ENCODE peak calls at places on chromosomes 12 and 14, in nine cellular contexts. P is natural killer cell; N is cardiac muscle cell; T is GM13977; K is esophagus squamous epithelium; Q is HFFc6; C is CD8-positive, alpha-beta T cell; F is endothelial cell; D is fibroblast of the aortic adventitia. Y is an unnamed sample.

GRCh38 chr12:46579474-46579873 is 206.9 kb upstream of the SLC38A2 start:
- DNase-seq in P (no peak), N (no peak), T (no peak), K (no peak), Q (no peak), C (no peak), F (no peak), D (no peak), Y (no peak)

GRCh38 chr14:99772371-99773283 is 20.6 kb upstream of the EML1 start:
- DNase-seq in P (no peak), N (no peak), T (no peak), K (no peak), Q (no peak), C (no peak), F (no peak), D (no peak), Y (no peak)

GRCh38 chr14:105853089-105853906 is 326.9 kb downstream of the TMEM121 start:
- DNase-seq in P (no peak), N (no peak), T (no peak), K (no peak), Q (no peak), C (peak; percentile 8), F (no peak), D (no peak), Y (no peak)

GRCh38 chr12:21848192-21848591 is 73.7 kb upstream of the KCNJ8 start:
- DNase-seq in P (no peak), N (no peak), T (no peak), K (no peak), Q (no peak), C (no peak), F (no peak), D (no peak), Y (no peak)

GRCh38 chr14:70027785-70028428 is 148.7 kb downstream of the SMOC1 start:
- DNase-seq in P (peak; percentile 63), N (peak; percentile 82), T (peak; percentile 84), K (no peak), Q (peak; percentile 22), C (peak; percentile 57), F (peak; percentile 93), D (peak; percentile 44), Y (no peak)

GRCh38 chr12:40586823-40587222 is 105.4 kb upstream of the CNTN1 start:
- DNase-seq in P (no peak), N (no peak), T (no peak), K (no peak), Q (no peak), C (no peak), F (no peak), D (no peak), Y (no peak)

GRCh38 chr12:90360300-90360699 is 594.7 kb downstream of the CCER1 start:
- DNase-seq in P (no peak), N (no peak), T (no peak), K (no peak), Q (no peak), C (no peak), F (no peak), D (no peak), Y (no peak)

GRCh38 chr12:94636462-94637085 is 13.8 kb downstream of the TMCC3 start:
- DNase-seq in P (no peak), N (no peak), T (no peak), K (no peak), Q (no peak), C (no peak), F (no peak), D (no peak), Y (no peak)

GRCh38 chr12:51827925-51828818 is 20.3 kb downstream of the FIGNL2 start:
- DNase-seq in P (no peak), N (no peak), T (no peak), K (no peak), Q (peak; percentile 20), C (no peak), F (no peak), D (peak; percentile 47), Y (no peak)

GRCh38 chr12:13000935-13001724 is 1.1 kb upstream of the HEBP1 start:
- DNase-seq in P (peak; percentile 52), N (peak; percentile 70), T (peak; percentile 72), K (peak; percentile 5), Q (no peak), C (peak; percentile 21), F (peak; percentile 59), D (peak; percentile 44), Y (no peak)

GRCh38 chr14:32378284-32378683 is 49.2 kb downstream of the AKAP6 start:
- DNase-seq in P (no peak), N (no peak), T (no peak), K (no peak), Q (no peak), C (no peak), F (no peak), D (no peak), Y (no peak)

GRCh38 chr14:100158566-100159106 is 809 bp downstream of the DEGS2 start:
- DNase-seq in P (no peak), N (no peak), T (no peak), K (no peak), Q (no peak), C (no peak), F (no peak), D (no peak), Y (no peak)

GRCh38 chr14:95023886-95024285 is 133.4 kb downstream of the DICER1 start:
- DNase-seq in P (no peak), N (no peak), T (no peak), K (no peak), Q (no peak), C (no peak), F (no peak), D (peak; percentile 38), Y (peak; percentile 22)

GRCh38 chr12:68118096-68118755 is 41.3 kb downstream of the IFNG start:
- DNase-seq in P (no peak), N (no peak), T (no peak), K (no peak), Q (no peak), C (no peak), F (no peak), D (no peak), Y (no peak)

GRCh38 chr12:47356129-47356622 is 276.4 kb upstream of the AMIGO2 start:
- DNase-seq in P (no peak), N (no peak), T (peak; percentile 43), K (no peak), Q (no peak), C (no peak), F (no peak), D (peak; percentile 45), Y (no peak)

GRCh38 chr14:74886001-74886400 is 4.3 kb downstream of the DLST start:
- DNase-seq in P (no peak), N (no peak), T (no peak), K (no peak), Q (peak; percentile 95), C (no peak), F (no peak), D (peak; percentile 97), Y (peak; percentile 92)

DNA sequence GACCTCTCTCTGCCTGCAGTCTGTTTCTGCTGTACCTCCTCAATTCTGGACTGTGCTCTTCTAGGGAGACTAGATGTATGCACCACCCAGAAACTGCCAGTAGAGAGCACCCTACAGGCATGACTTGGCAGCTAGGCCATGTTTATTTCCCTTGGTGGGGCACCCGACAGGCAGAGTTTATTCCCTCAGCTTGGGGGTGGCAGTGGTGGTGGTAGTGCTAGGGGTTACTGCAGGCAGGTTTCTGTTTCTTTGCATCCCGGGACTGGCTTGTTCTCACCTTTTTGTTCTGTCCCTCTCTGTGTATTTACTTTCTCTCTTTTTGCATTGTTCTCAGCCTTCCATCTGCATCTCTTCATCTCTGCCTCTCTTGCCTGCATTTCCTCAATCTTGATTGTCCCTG is 13.6 kb downstream of the PRPF40B start:
- DNase-seq in P (peak; percentile 34), N (peak; percentile 67), T (peak; percentile 84), K (no peak), Q (peak; percentile 60), C (peak; percentile 56), F (peak; percentile 68), D (peak; percentile 77), Y (peak; percentile 23)
- TF ChIP-seq CTCF in P (peak; percentile 67), N (peak; percentile 80), T (peak; percentile 76), K (peak; percentile 58), Q (peak; percentile 82), C (peak; percentile 65), F (peak; percentile 57), D (peak; percentile 81), Y (peak; percentile 76)

DNA sequence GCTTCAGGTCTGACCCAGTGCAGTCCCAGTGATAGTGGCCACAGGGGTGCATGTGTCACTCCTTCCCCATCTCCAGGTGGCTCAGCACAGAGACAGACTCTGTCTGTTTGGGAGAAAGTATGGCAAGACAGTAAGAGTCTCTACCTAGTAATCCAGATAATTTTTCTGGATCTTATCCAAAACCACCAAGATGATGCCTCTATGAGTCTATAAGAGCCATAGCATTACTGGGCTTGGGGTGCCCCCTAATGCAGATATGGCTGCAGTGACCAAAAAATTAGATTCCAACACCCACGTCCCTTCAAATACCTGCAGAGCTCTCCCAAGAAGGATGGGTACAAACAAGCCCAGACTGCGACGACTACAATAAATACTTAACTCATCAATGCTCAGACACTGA is 123.8 kb downstream of the GRIP1 start:
- DNase-seq in P (no peak), N (no peak), T (no peak), K (no peak), Q (no peak), C (no peak), F (no peak), D (no peak), Y (no peak)
- TF ChIP-seq CTCF in P (no peak), N (no peak), T (no peak), K (no peak), Q (no peak), C (no peak), F (no peak), D (no peak), Y (no peak)

GRCh38 chr12:59075968-59076367 is 155.7 kb upstream of the LRIG3 start:
- DNase-seq in P (no peak), N (no peak), T (no peak), K (no peak), Q (no peak), C (no peak), F (no peak), D (no peak), Y (no peak)
- TF ChIP-seq CTCF in P (no peak), N (no peak), T (no peak), K (no peak), Q (peak; percentile 33), C (no peak), F (no peak), D (peak; percentile 21), Y (no peak)

GRCh38 chr14:90330203-90331196 is 1.2 kb downstream of the NRDE2 start:
- DNase-seq in P (no peak), N (no peak), T (no peak), K (no peak), Q (no peak), C (no peak), F (no peak), D (no peak), Y (no peak)

GRCh38 chr14:90336401-90336800 is 4.7 kb upstream of the NRDE2 start:
- DNase-seq in P (no peak), N (no peak), T (no peak), K (no peak), Q (no peak), C (no peak), F (no peak), D (no peak), Y (no peak)

GRCh38 chr14:90336985-90337384 is 5.2 kb upstream of the NRDE2 start:
- DNase-seq in P (no peak), N (no peak), T (no peak), K (no peak), Q (no peak), C (no peak), F (no peak), D (no peak), Y (no peak)

GRCh38 chr14:90332271-90332584 is 487 bp upstream of the NRDE2 start:
- DNase-seq in P (no peak), N (no peak), T (no peak), K (no peak), Q (no peak), C (no peak), F (no peak), D (no peak), Y (no peak)

GRCh38 chr14:90331497-90332270 is at the start of gene NRDE2:
- DNase-seq in P (peak; percentile 75), N (peak; percentile 99), T (peak; percentile 92), K (peak; percentile 92), Q (peak; percentile 83), C (peak; percentile 94), F (peak; percentile 100), D (peak; percentile 94), Y (peak; percentile 89)
- TF ChIP-seq CTCF in P (no peak), N (no peak), T (no peak), K (no peak), Q (no peak), C (no peak), F (no peak), D (no peak), Y (no peak)